ENCODE peak calls at places on chromosomes 4 and X, in five cellular contexts. Z is LoVo, F is astrocyte of the spinal cord, D is T-helper 2 cell, U is AG04449. T is an unnamed sample.

GRCh38 chrX:135737361-135738071 is 24.1 kb downstream of the CT45A1 start:
- DNase-seq in Z (no peak), F (no peak), D (no peak), U (no peak), T (no peak)

GRCh38 chr4:1255151-1255550 is 6.2 kb upstream of the CTBP1 start:
- DNase-seq in Z (no peak), F (no peak), D (no peak), U (no peak), T (no peak)

GRCh38 chr4:127203561-127204260 is 429.0 kb upstream of the INTU start:
- DNase-seq in Z (no peak), F (peak; percentile 83), D (no peak), U (peak; percentile 49), T (no peak)

GRCh38 chr4:113952452-113953029 is 26.9 kb downstream of the ARSJ start:
- DNase-seq in Z (peak; percentile 55), F (peak; percentile 70), D (no peak), U (no peak), T (peak; percentile 32)

GRCh38 chrX:1657367-1658082 is 42.7 kb downstream of the ASMT start:
- DNase-seq in Z (no peak), F (peak; percentile 42), D (no peak), U (no peak), T (peak; percentile 58)

GRCh38 chrX:103098488-103098887 is 5.5 kb upstream of the NXF3 start:
- DNase-seq in Z (no peak), F (no peak), D (no peak), U (no peak), T (no peak)

GRCh38 chrX:45508459-45508858 is 307.8 kb upstream of the DIPK2B start:
- DNase-seq in Z (no peak), F (no peak), D (no peak), U (no peak), T (no peak)

GRCh38 chr4:6942238-6942800 is 32.7 kb downstream of the TBC1D14 start:
- DNase-seq in Z (no peak), F (peak; percentile 94), D (no peak), U (peak; percentile 95), T (peak; percentile 60)

GRCh38 chr4:124437853-124438495 is 274.6 kb downstream of the ANKRD50 start:
- DNase-seq in Z (no peak), F (no peak), D (no peak), U (no peak), T (no peak)

GRCh38 chr4:8594097-8595038 is 1.8 kb downstream of the CPZ start:
- DNase-seq in Z (peak; percentile 51), F (peak; percentile 70), D (no peak), U (peak; percentile 28), T (no peak)

T was measured in stimulated activated naive CD8-positive, alpha-beta T cell treated with anti-CD3 and anti-CD28 coated beads, Interleukin-15, amount 100 ng/mL, for 72 hours.